ENCODE peak calls at places on chromosomes 5 and 9, in six cellular contexts. One of them, this sample, is unnamed.

GRCh38 chr5:139659673-139660072 is 11.5 kb downstream of the CXXC5 start:
- ATAC-seq in HepG2: no peak
- ATAC-seq in upper lobe of left lung: no peak
- ATAC-seq in K562: no peak
- ATAC-seq in A549: peak; percentile 10
- ATAC-seq in GM12878: no peak
- ATAC-seq in this sample: no peak

GRCh38 chr5:159252195-159252594 is 10.9 kb upstream of the UBLCP1 start:
- ATAC-seq in HepG2: no peak
- ATAC-seq in upper lobe of left lung: no peak
- ATAC-seq in K562: peak; percentile 73
- ATAC-seq in A549: peak; percentile 38
- ATAC-seq in GM12878: no peak
- ATAC-seq in this sample: no peak

GRCh38 chr5:133820516-133820915 is 147.9 kb downstream of the C5orf15 start:
- ATAC-seq in HepG2: no peak
- ATAC-seq in upper lobe of left lung: no peak
- ATAC-seq in K562: no peak
- ATAC-seq in A549: no peak
- ATAC-seq in GM12878: no peak
- ATAC-seq in this sample: no peak

GRCh38 chr5:163534476-163535172 is 29.2 kb downstream of the MAT2B start:
- ATAC-seq in HepG2: no peak
- ATAC-seq in upper lobe of left lung: no peak
- ATAC-seq in K562: no peak
- ATAC-seq in A549: no peak
- ATAC-seq in GM12878: no peak
- ATAC-seq in this sample: no peak

GRCh38 chr5:170426149-170426767 is 37.1 kb upstream of the KCNMB1 start:
- ATAC-seq in HepG2: no peak
- ATAC-seq in upper lobe of left lung: no peak
- ATAC-seq in K562: no peak
- ATAC-seq in A549: no peak
- ATAC-seq in GM12878: peak; percentile 95
- ATAC-seq in this sample: no peak

GRCh38 chr9:35864695-35865255 is 5.4 kb downstream of the OR13J1 start:
- ATAC-seq in HepG2: no peak
- ATAC-seq in upper lobe of left lung: no peak
- ATAC-seq in K562: no peak
- ATAC-seq in A549: no peak
- ATAC-seq in GM12878: no peak
- ATAC-seq in this sample: no peak

GRCh38 chr5:179623906-179624741 is 653 bp upstream of the HNRNPH1 start:
- ATAC-seq in HepG2: peak; percentile 72
- ATAC-seq in upper lobe of left lung: peak; percentile 54
- ATAC-seq in K562: peak; percentile 43
- ATAC-seq in A549: peak; percentile 2
- ATAC-seq in GM12878: peak; percentile 26
- ATAC-seq in this sample: peak; percentile 0

GRCh38 chr9:135176284-135176683 is 88.8 kb downstream of the OLFM1 start:
- ATAC-seq in HepG2: no peak
- ATAC-seq in upper lobe of left lung: no peak
- ATAC-seq in K562: no peak
- ATAC-seq in A549: no peak
- ATAC-seq in GM12878: no peak
- ATAC-seq in this sample: no peak

GRCh38 chr9:33698267-33698666 is 97.1 kb upstream of the PRSS3 start:
- ATAC-seq in HepG2: no peak
- ATAC-seq in upper lobe of left lung: no peak
- ATAC-seq in K562: no peak
- ATAC-seq in A549: no peak
- ATAC-seq in GM12878: no peak
- ATAC-seq in this sample: no peak

GRCh38 chr5:134561871-134562296 is 36.4 kb downstream of the JADE2 start:
- ATAC-seq in HepG2: peak; percentile 44
- ATAC-seq in upper lobe of left lung: peak; percentile 43
- ATAC-seq in K562: peak; percentile 84
- ATAC-seq in A549: peak; percentile 81
- ATAC-seq in GM12878: peak; percentile 41
- ATAC-seq in this sample: peak; percentile 46

GRCh38 chr5:74919487-74919886 is 53.3 kb upstream of the FAM169A start:
- ATAC-seq in HepG2: no peak
- ATAC-seq in upper lobe of left lung: peak; percentile 79
- ATAC-seq in K562: peak; percentile 86
- ATAC-seq in A549: peak; percentile 66
- ATAC-seq in GM12878: peak; percentile 75
- ATAC-seq in this sample: peak; percentile 50

GRCh38 chr5:119016125-119016774 is 27.9 kb upstream of the DTWD2 start:
- ATAC-seq in HepG2: no peak
- ATAC-seq in upper lobe of left lung: no peak
- ATAC-seq in K562: no peak
- ATAC-seq in A549: no peak
- ATAC-seq in GM12878: peak; percentile 92
- ATAC-seq in this sample: no peak

GRCh38 chr9:19493845-19494244 is 85.0 kb downstream of the ACER2 start:
- ATAC-seq in HepG2: no peak
- ATAC-seq in upper lobe of left lung: peak; percentile 8
- ATAC-seq in K562: no peak
- ATAC-seq in A549: peak; percentile 16
- ATAC-seq in GM12878: no peak
- ATAC-seq in this sample: no peak

GRCh38 chr5:16695779-16696178 is 79.0 kb upstream of the RETREG1 start:
- ATAC-seq in HepG2: no peak
- ATAC-seq in upper lobe of left lung: no peak
- ATAC-seq in K562: no peak
- ATAC-seq in A549: no peak
- ATAC-seq in GM12878: no peak
- ATAC-seq in this sample: no peak

GRCh38 chr5:74206571-74207550 is 433.7 kb downstream of the ENC1 start:
- ATAC-seq in HepG2: no peak
- ATAC-seq in upper lobe of left lung: peak; percentile 80
- ATAC-seq in K562: no peak
- ATAC-seq in A549: no peak
- ATAC-seq in GM12878: no peak
- ATAC-seq in this sample: peak; percentile 53

GRCh38 chr5:180901204-180902009 is 2.4 kb downstream of the BTNL8 start:
- ATAC-seq in HepG2: no peak
- ATAC-seq in upper lobe of left lung: no peak
- ATAC-seq in K562: no peak
- ATAC-seq in A549: no peak
- ATAC-seq in GM12878: peak; percentile 29
- ATAC-seq in this sample: no peak

GRCh38 chr5:54480296-54480695 is 24.8 kb downstream of the HSPB3 start:
- ATAC-seq in HepG2: no peak
- ATAC-seq in upper lobe of left lung: peak; percentile 16
- ATAC-seq in K562: no peak
- ATAC-seq in A549: no peak
- ATAC-seq in GM12878: no peak
- ATAC-seq in this sample: no peak

GRCh38 chr5:125564336-125564975 is 818.0 kb upstream of the ZNF608 start:
- ATAC-seq in HepG2: no peak
- ATAC-seq in upper lobe of left lung: no peak
- ATAC-seq in K562: no peak
- ATAC-seq in A549: no peak
- ATAC-seq in GM12878: no peak
- ATAC-seq in this sample: no peak

GRCh38 chr5:178699854-178700253 is 30.6 kb downstream of the ZNF354A start:
- ATAC-seq in HepG2: no peak
- ATAC-seq in upper lobe of left lung: no peak
- ATAC-seq in K562: no peak
- ATAC-seq in A549: no peak
- ATAC-seq in GM12878: no peak
- ATAC-seq in this sample: no peak

GRCh38 chr5:33338336-33339110 is 102.2 kb upstream of the TARS1 start:
- ATAC-seq in HepG2: no peak
- ATAC-seq in upper lobe of left lung: no peak
- ATAC-seq in K562: no peak
- ATAC-seq in A549: no peak
- ATAC-seq in GM12878: no peak
- ATAC-seq in this sample: no peak

GRCh38 chr9:101508203-101508602 is 25.4 kb upstream of the RNF20 start:
- ATAC-seq in HepG2: no peak
- ATAC-seq in upper lobe of left lung: no peak
- ATAC-seq in K562: no peak
- ATAC-seq in A549: no peak
- ATAC-seq in GM12878: no peak
- ATAC-seq in this sample: no peak

GRCh38 chr5:119313876-119314605 is 41.8 kb upstream of the TNFAIP8 start:
- ATAC-seq in HepG2: no peak
- ATAC-seq in upper lobe of left lung: no peak
- ATAC-seq in K562: no peak
- ATAC-seq in A549: peak; percentile 13
- ATAC-seq in GM12878: no peak
- ATAC-seq in this sample: no peak

GRCh38 chr5:34659168-34659567 is 3.0 kb downstream of the RAI14 start:
- ATAC-seq in HepG2: no peak
- ATAC-seq in upper lobe of left lung: no peak
- ATAC-seq in K562: no peak
- ATAC-seq in A549: no peak
- ATAC-seq in GM12878: no peak
- ATAC-seq in this sample: no peak

GRCh38 chr9:131312822-131313770 is 23.6 kb downstream of the PLPP7 start:
- ATAC-seq in HepG2: no peak
- ATAC-seq in upper lobe of left lung: no peak
- ATAC-seq in K562: peak; percentile 89
- ATAC-seq in A549: peak; percentile 16
- ATAC-seq in GM12878: no peak
- ATAC-seq in this sample: no peak

GRCh38 chr5:65061974-65062353 is 293.2 kb downstream of the CWC27 start:
- ATAC-seq in HepG2: no peak
- ATAC-seq in upper lobe of left lung: no peak
- ATAC-seq in K562: no peak
- ATAC-seq in A549: peak; percentile 28
- ATAC-seq in GM12878: peak; percentile 66
- ATAC-seq in this sample: no peak

GRCh38 chr5:1193591-1193985 is 7.8 kb upstream of the SLC6A19 start:
- ATAC-seq in HepG2: peak; percentile 20
- ATAC-seq in upper lobe of left lung: no peak
- ATAC-seq in K562: peak; percentile 28
- ATAC-seq in A549: peak; percentile 54
- ATAC-seq in GM12878: no peak
- ATAC-seq in this sample: no peak

GRCh38 chr5:180611140-180611850 is 20.0 kb upstream of the SCGB3A1 start:
- ATAC-seq in HepG2: peak; percentile 95
- ATAC-seq in upper lobe of left lung: no peak
- ATAC-seq in K562: peak; percentile 97
- ATAC-seq in A549: peak; percentile 88
- ATAC-seq in GM12878: no peak
- ATAC-seq in this sample: no peak

GRCh38 chr5:55609413-55609812 is 74.6 kb upstream of the PLPP1 start:
- ATAC-seq in HepG2: no peak
- ATAC-seq in upper lobe of left lung: no peak
- ATAC-seq in K562: no peak
- ATAC-seq in A549: no peak
- ATAC-seq in GM12878: no peak
- ATAC-seq in this sample: no peak

GRCh38 chr5:91189480-91190332 is 193.4 kb downstream of the ARRDC3 start:
- ATAC-seq in HepG2: peak; percentile 43
- ATAC-seq in upper lobe of left lung: peak; percentile 91
- ATAC-seq in K562: peak; percentile 56
- ATAC-seq in A549: peak; percentile 93
- ATAC-seq in GM12878: no peak
- ATAC-seq in this sample: peak; percentile 81

GRCh38 chr5:169161022-169161680 is 139.8 kb downstream of the SLIT3 start:
- ATAC-seq in HepG2: no peak
- ATAC-seq in upper lobe of left lung: peak; percentile 83
- ATAC-seq in K562: no peak
- ATAC-seq in A549: peak; percentile 87
- ATAC-seq in GM12878: no peak
- ATAC-seq in this sample: peak; percentile 77
- H3K4me3 ChIP-seq in HepG2: no peak overlapping the region
- H3K4me3 ChIP-seq in upper lobe of left lung: no peak overlapping the region
- H3K4me3 ChIP-seq in K562: no peak overlapping the region
- H3K4me3 ChIP-seq in A549: no peak overlapping the region
- H3K4me3 ChIP-seq in GM12878: no peak overlapping the region
- H3K4me3 ChIP-seq in this sample: no peak overlapping the region

GRCh38 chr5:56910123-56910951 is 941 bp downstream of the SETD9 start:
- ATAC-seq in HepG2: peak; percentile 24
- ATAC-seq in upper lobe of left lung: peak; percentile 49
- ATAC-seq in K562: peak; percentile 16
- ATAC-seq in A549: peak; percentile 47
- ATAC-seq in GM12878: peak; percentile 28
- ATAC-seq in this sample: peak; percentile 8
- TF ChIP-seq EP300 in HepG2: peak; percentile 4
- TF ChIP-seq EP300 in upper lobe of left lung: no peak
- TF ChIP-seq EP300 in K562: no peak
- TF ChIP-seq EP300 in A549: no peak
- TF ChIP-seq EP300 in GM12878: no peak
- TF ChIP-seq EP300 in this sample: no peak

DNA sequence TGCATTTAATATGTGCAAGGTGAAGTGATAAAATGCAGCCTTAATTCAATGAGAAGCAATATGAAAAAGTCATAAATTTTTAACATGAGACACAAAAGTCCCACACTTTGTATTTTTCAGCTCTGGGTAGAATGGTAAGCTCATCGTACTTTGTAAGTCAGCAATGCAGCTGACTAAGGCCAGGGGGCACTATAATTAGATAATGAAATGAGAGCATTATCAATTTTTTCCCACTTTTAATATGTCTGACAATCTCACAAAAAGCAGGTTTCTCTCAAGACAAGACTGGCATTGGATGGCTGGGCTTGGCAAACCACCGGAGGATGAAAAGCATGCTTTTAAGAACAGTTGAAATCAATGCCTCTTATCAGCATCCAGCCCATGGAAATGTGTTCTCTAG is 162.8 kb downstream of the FAM174A start:
- ATAC-seq in HepG2: no peak
- ATAC-seq in upper lobe of left lung: no peak
- ATAC-seq in K562: no peak
- ATAC-seq in A549: no peak
- ATAC-seq in GM12878: no peak
- ATAC-seq in this sample: no peak
- TF ChIP-seq CTCF in HepG2: no peak
- TF ChIP-seq CTCF in upper lobe of left lung: no peak
- TF ChIP-seq CTCF in K562: no peak
- TF ChIP-seq CTCF in A549: peak; percentile 15
- TF ChIP-seq CTCF in GM12878: peak; percentile 12
- TF ChIP-seq CTCF in this sample: no peak

GRCh38 chr9:6766606-6767005 is 8.8 kb downstream of the KDM4C start:
- ATAC-seq in HepG2: peak; percentile 66
- ATAC-seq in upper lobe of left lung: no peak
- ATAC-seq in K562: no peak
- ATAC-seq in A549: no peak
- ATAC-seq in GM12878: no peak
- ATAC-seq in this sample: no peak

GRCh38 chr9:6763244-6763643 is 5.5 kb downstream of the KDM4C start:
- ATAC-seq in HepG2: no peak
- ATAC-seq in upper lobe of left lung: no peak
- ATAC-seq in K562: no peak
- ATAC-seq in A549: no peak
- ATAC-seq in GM12878: no peak
- ATAC-seq in this sample: no peak

GRCh38 chr9:6764570-6765334 is 7.0 kb downstream of the KDM4C start:
- ATAC-seq in HepG2: no peak
- ATAC-seq in upper lobe of left lung: no peak
- ATAC-seq in K562: peak; percentile 33
- ATAC-seq in A549: no peak
- ATAC-seq in GM12878: no peak
- ATAC-seq in this sample: no peak

GRCh38 chr9:6761306-6761705 is 3.5 kb downstream of the KDM4C start:
- ATAC-seq in HepG2: no peak
- ATAC-seq in upper lobe of left lung: no peak
- ATAC-seq in K562: no peak
- ATAC-seq in A549: no peak
- ATAC-seq in GM12878: peak; percentile 0
- ATAC-seq in this sample: no peak

GRCh38 chr9:6765396-6765795 is 7.6 kb downstream of the KDM4C start:
- ATAC-seq in HepG2: no peak
- ATAC-seq in upper lobe of left lung: no peak
- ATAC-seq in K562: no peak
- ATAC-seq in A549: no peak
- ATAC-seq in GM12878: no peak
- ATAC-seq in this sample: no peak
- H3K4me3 ChIP-seq in HepG2: no peak overlapping the region
- H3K4me3 ChIP-seq in upper lobe of left lung: no peak overlapping the region
- H3K4me3 ChIP-seq in K562: no peak overlapping the region
- H3K4me3 ChIP-seq in A549: no peak overlapping the region
- H3K4me3 ChIP-seq in GM12878: no peak overlapping the region
- H3K4me3 ChIP-seq in this sample: no peak overlapping the region

This sample was measured in gastroesophageal sphincter.